ENCODE peak calls at places on chromosomes 2 and 18, in six cellular contexts. D, A, W, V, T and R are unnamed samples.

GRCh38 chr2:170090229-170090628 is 87.7 kb upstream of the MYO3B start:
- DNase-seq in W (no peak), T (no peak), A (no peak), D (no peak), V (no peak), R (no peak)

GRCh38 chr2:108315408-108316193 is 26.9 kb downstream of the SULT1C2 start:
- DNase-seq in W (no peak), V (peak), T (no peak), A (no peak), D (no peak), R (no peak)

GRCh38 chr2:30385327-30385726 is 61.7 kb upstream of the LCLAT1 start:
- DNase-seq in W (no peak), D (no peak), V (no peak), T (no peak), A (no peak), R (peak)

GRCh38 chr2:24409700-24410556 is 49.6 kb upstream of the ITSN2 start:
- DNase-seq in W (no peak), D (peak), T (peak), A (peak), V (peak), R (no peak)

GRCh38 chr2:204871246-204871953 is 326.1 kb downstream of the PARD3B start:
- DNase-seq in T (peak), A (peak), V (no peak), W (no peak), D (no peak), R (no peak)

GRCh38 chr2:208077286-208077685 is 47.0 kb downstream of the CRYGD start:
- DNase-seq in T (no peak), D (no peak), W (no peak), A (no peak), V (no peak), R (no peak)

GRCh38 chr2:164569334-164569733 is 51.9 kb downstream of the GRB14 start:
- DNase-seq in D (no peak), T (no peak), A (no peak), W (no peak), V (no peak), R (no peak)

GRCh38 chr2:134973241-134974146 is 54.9 kb downstream of the CCNT2 start:
- DNase-seq in D (no peak), A (peak), W (no peak), T (no peak), V (no peak), R (no peak)

GRCh38 chr2:158315803-158316413 is 140.6 kb downstream of the CCDC148 start:
- DNase-seq in A (no peak), V (no peak), W (no peak), T (no peak), D (no peak), R (no peak)

GRCh38 chr2:88658890-88659881 is 31.9 kb upstream of the EIF2AK3 start:
- DNase-seq in A (no peak), W (peak), D (peak), T (no peak), V (peak), R (no peak)

GRCh38 chr2:179751184-179751809 is 110.1 kb downstream of the ZNF385B start:
- DNase-seq in A (no peak), D (no peak), T (no peak), V (no peak), W (no peak), R (no peak)

GRCh38 chr2:109222825-109223471 is 93.9 kb downstream of the SH3RF3 start:
- DNase-seq in D (no peak), T (no peak), A (no peak), W (peak), V (no peak), R (no peak)

GRCh38 chr2:74619651-74620297 is 28.4 kb downstream of the M1AP start:
- DNase-seq in W (no peak), T (no peak), V (no peak), A (peak), D (no peak), R (no peak)

GRCh38 chr2:232447091-232447620 is 8.8 kb upstream of the ALPI start:
- DNase-seq in W (no peak), T (no peak), A (no peak), D (no peak), V (no peak), R (no peak)

GRCh38 chr2:98757904-98758421 is 27.0 kb upstream of the MGAT4A start:
- DNase-seq in D (peak), W (peak), A (peak), V (peak), T (peak), R (peak)

GRCh38 chr2:96637385-96638143 is 548 bp downstream of the KANSL3 start:
- DNase-seq in A (peak), W (peak), V (peak), T (peak), D (peak), R (peak)

GRCh38 chr2:103734911-103735310 is 973.1 kb downstream of the TMEM182 start:
- DNase-seq in V (no peak), T (no peak), D (no peak), W (no peak), A (no peak), R (no peak)

GRCh38 chr2:157662401-157662800 is 33.7 kb upstream of the ACVR1C start:
- DNase-seq in T (no peak), A (no peak), V (no peak), D (no peak), W (no peak), R (no peak)

GRCh38 chr2:132979339-132980093 is 309.5 kb upstream of the LYPD1 start:
- DNase-seq in A (peak), T (no peak), V (no peak), W (no peak), D (no peak), R (no peak)

GRCh38 chr2:63054812-63055509 is 4.3 kb downstream of the OTX1 start:
- DNase-seq in T (no peak), V (no peak), D (no peak), A (peak), W (no peak), R (peak)
- H3K4me3 ChIP-seq in T (no peak), V (no peak), D (no peak), A (no peak), W (no peak), R (no peak)

GRCh38 chr18:78753240-78753639 is 226.4 kb upstream of the SALL3 start:
- DNase-seq in T (no peak), W (no peak), D (peak), V (no peak), A (no peak), R (peak)

GRCh38 chr18:78754311-78755043 is 225.1 kb upstream of the SALL3 start:
- DNase-seq in D (peak), T (no peak), V (no peak), W (no peak), A (no peak), R (no peak)

GRCh38 chr18:78757014-78757413 is 222.6 kb upstream of the SALL3 start:
- DNase-seq in T (no peak), V (no peak), A (no peak), D (peak), W (no peak), R (no peak)

GRCh38 chr18:78762753-78763152 is 216.9 kb upstream of the SALL3 start:
- DNase-seq in T (no peak), A (no peak), D (peak), W (no peak), V (no peak), R (no peak)

DNA sequence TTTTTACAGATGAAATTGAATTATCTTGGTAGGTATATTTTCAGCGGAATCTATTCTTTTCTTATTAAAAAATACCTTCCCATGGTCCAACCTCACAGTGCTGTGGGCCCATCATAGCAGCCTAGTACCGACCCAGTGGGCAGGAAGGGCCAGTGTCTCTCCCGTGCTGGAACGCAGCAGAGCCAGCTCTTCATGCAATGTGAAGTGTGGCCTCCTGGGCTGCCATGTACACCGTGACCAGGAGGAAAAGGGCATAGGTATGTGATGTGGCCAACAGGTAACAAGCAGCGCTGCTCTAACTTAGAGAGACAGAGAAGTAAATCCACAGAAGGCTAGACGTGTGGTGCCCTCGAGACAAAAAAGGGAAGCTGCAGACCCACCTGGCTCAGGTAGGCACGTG is 221.1 kb upstream of the SALL3 start:
- DNase-seq in A (no peak), V (no peak), T (no peak), D (peak), W (no peak), R (no peak)
- H3K4me3 ChIP-seq in A (no peak), V (no peak), T (no peak), D (no peak), W (no peak), R (no peak)

GRCh38 chr18:12911025-12911927 is 27.2 kb upstream of the PTPN2 start:
- DNase-seq in A (peak), W (peak), V (peak), T (no peak), D (no peak), R (peak)
- H3K4me3 ChIP-seq in A (peak), W (peak), V (no peak), T (peak), D (peak), R (no peak)

DNA sequence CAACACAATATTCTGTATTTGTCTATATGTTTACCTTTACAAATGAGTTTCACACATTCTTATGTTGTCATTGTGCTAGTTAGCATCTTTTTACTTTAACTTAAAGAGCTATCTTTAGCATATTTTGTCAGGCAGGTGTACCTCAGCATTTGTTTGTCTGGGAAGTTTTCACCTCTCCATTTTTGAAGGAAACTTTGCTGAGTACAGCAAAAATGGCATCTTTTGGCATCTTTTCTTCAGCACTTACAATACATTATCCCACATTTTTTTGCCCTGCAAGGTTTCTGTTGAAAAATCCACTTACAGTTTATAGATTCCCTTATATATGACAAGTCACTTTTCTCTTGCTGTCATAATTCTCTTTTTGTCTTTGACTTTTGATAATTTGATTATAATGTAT is 171.3 kb upstream of the XIRP2 start:
- DNase-seq in A (no peak), D (no peak), V (no peak), W (no peak), T (no peak), R (no peak)
- H3K4me3 ChIP-seq in A (no peak), D (no peak), V (no peak), W (no peak), T (no peak), R (no peak)

DNA sequence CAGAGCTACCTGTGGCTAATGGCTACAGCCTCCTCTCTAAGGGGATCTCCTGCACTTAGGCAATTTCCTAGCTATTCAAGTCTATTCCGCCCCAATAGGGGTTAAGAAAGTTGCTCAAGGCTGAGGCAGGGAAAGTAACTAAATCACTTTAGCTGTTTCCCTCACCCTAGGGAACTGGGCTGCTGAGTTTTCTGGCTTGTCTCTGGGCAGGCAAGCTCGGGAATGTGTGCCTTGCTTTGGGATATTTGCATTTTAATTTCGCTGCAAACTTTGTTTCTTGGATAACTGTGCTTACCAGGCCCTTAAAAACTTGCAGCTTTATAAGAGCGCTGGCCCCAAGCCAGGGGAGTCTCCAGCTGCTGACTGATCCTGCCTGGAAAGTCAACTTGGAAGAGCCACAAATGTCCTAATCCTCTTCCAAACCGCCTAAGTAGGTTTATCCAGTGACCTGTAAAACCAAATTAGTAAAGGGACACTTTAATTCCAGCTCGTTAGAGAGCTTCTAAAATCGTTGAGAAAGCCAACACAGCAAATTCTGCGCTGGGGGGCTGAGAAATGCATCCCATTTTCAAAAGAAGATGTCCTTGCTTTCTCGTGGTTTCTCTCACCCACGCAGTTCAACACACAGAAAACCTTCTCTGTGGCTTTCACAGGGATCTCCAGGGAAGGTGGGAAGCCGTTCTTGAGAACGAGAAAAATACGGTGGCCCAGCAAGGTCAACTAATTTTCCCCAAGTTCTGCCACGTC is 59.5 kb upstream of the SP3 start:
- DNase-seq in V (peak), T (peak), A (no peak), D (peak), W (peak), R (peak)
- H3K4me3 ChIP-seq in V (no peak), T (no peak), A (no peak), D (peak), W (no peak), R (no peak)

DNA sequence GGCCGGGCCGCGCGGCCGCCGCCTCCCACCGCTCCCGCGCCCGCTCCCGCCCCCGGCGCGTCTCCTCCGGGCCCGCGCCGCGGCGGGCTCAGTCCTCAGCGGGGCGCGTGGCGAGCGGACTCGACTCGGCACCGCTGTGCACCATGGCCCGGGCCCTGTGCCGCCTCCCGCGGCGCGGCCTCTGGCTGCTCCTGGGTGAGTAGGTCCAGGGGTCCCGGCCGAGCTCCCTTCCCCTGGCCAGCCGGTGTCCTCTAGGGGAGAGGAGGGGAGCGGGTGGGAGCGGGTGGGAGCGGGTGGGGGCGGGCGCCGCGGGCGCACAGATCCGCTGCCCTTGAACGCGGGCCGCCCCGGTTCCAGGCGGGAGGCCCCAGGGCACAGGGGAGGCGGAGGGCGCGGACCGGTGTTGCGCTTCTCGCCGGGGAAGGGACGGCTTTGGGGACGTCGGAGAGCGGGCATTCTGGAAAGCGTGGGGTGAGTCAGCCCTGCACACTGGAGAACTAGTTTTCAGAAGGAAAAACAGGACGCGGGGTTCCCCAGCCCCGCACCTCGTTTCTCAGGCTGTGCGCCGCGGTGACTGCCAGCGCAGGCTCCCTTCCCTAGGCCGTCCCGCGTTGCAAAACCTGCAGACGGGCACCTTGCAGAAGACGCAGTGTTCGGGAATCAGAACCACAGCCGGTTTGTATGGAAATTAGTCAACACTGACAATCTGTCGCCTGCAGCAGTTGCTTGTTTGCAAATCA is at the start of gene RAMP1:
- DNase-seq in D (no peak), T (no peak), V (peak), A (no peak), W (peak), R (no peak)
- H3K4me3 ChIP-seq in D (peak), T (peak), V (peak), A (peak), W (peak), R (no peak)

GRCh38 chr2:39737661-39738060 is 41.4 kb downstream of the THUMPD2 start:
- DNase-seq in V (no peak), W (no peak), D (no peak), T (peak), A (no peak), R (no peak)
- H3K4me3 ChIP-seq in V (no peak), W (no peak), D (no peak), T (no peak), A (no peak), R (no peak)

GRCh38 chr2:190360561-190360960 is 17.2 kb downstream of the INPP1 start:
- DNase-seq in A (no peak), W (no peak), T (no peak), D (no peak), V (no peak), R (no peak)
- H3K4me3 ChIP-seq in A (peak), W (no peak), T (no peak), D (no peak), V (no peak), R (no peak)